ENCODE peak calls at places on chromosomes 2 and 18, in four cellular contexts. One of them, this sample, is unnamed.

GRCh38 chr2:132871829-132872228 is 201.8 kb upstream of the LYPD1 start:
- DNase-seq in GM12878: no peak
- DNase-seq in K562: no peak
- DNase-seq in HepG2: no peak
- DNase-seq in this sample: no peak

GRCh38 chr18:40004246-40004645 is 1950.8 kb upstream of the PIK3C3 start:
- DNase-seq in GM12878: no peak
- DNase-seq in K562: no peak
- DNase-seq in HepG2: no peak
- DNase-seq in this sample: no peak

GRCh38 chr18:41917199-41917598 is 37.8 kb upstream of the PIK3C3 start:
- DNase-seq in HepG2: no peak
- DNase-seq in GM12878: no peak
- DNase-seq in K562: no peak
- DNase-seq in this sample: no peak

GRCh38 chr2:101972621-101973434 is 18.9 kb upstream of the IL1R2 start:
- DNase-seq in GM12878: no peak
- DNase-seq in K562: no peak
- DNase-seq in HepG2: no peak
- DNase-seq in this sample: no peak

GRCh38 chr2:96939415-96939814 is 47.0 kb downstream of the FAM178B start:
- DNase-seq in K562: no peak
- DNase-seq in GM12878: no peak
- DNase-seq in HepG2: no peak
- DNase-seq in this sample: no peak

GRCh38 chr2:40457846-40458245 is 6.0 kb upstream of the SLC8A1 start:
- DNase-seq in GM12878: no peak
- DNase-seq in K562: no peak
- DNase-seq in HepG2: no peak
- DNase-seq in this sample: no peak

GRCh38 chr2:207892676-207893402 is 123.1 kb upstream of the FZD5 start:
- DNase-seq in K562: no peak
- DNase-seq in GM12878: no peak
- DNase-seq in HepG2: no peak
- DNase-seq in this sample: no peak

GRCh38 chr18:45730832-45731545 is 7.0 kb downstream of the SLC14A1 start:
- DNase-seq in GM12878: no peak
- DNase-seq in K562: no peak
- DNase-seq in HepG2: no peak
- DNase-seq in this sample: no peak

GRCh38 chr2:150710916-150711315 is 223.4 kb upstream of the RND3 start:
- DNase-seq in K562: no peak
- DNase-seq in GM12878: no peak
- DNase-seq in HepG2: no peak
- DNase-seq in this sample: no peak

GRCh38 chr2:233353769-233354499 is at the start of gene DGKD:
- DNase-seq in GM12878: no peak
- DNase-seq in K562: peak
- DNase-seq in HepG2: peak
- DNase-seq in this sample: peak

GRCh38 chr2:136113767-136114070 is 4.2 kb downstream of the CXCR4 start:
- DNase-seq in GM12878: no peak
- DNase-seq in HepG2: no peak
- DNase-seq in K562: no peak
- DNase-seq in this sample: no peak

GRCh38 chr2:65662654-65663432 is 230.4 kb upstream of the SPRED2 start:
- DNase-seq in HepG2: no peak
- DNase-seq in GM12878: no peak
- DNase-seq in K562: no peak
- DNase-seq in this sample: no peak

GRCh38 chr2:7025098-7025497 is 107.9 kb downstream of the RNF144A start:
- DNase-seq in HepG2: no peak
- DNase-seq in K562: no peak
- DNase-seq in GM12878: no peak
- DNase-seq in this sample: no peak

GRCh38 chr18:75211002-75211621 is 515 bp downstream of the TSHZ1 start:
- DNase-seq in K562: peak
- DNase-seq in HepG2: peak
- DNase-seq in GM12878: no peak
- DNase-seq in this sample: no peak

GRCh38 chr2:33134764-33135560 is 188.2 kb downstream of the LTBP1 start:
- DNase-seq in HepG2: no peak
- DNase-seq in K562: peak
- DNase-seq in GM12878: no peak
- DNase-seq in this sample: no peak

GRCh38 chr2:73243884-73244570 is 9.9 kb downstream of the CCT7 start:
- DNase-seq in GM12878: no peak
- DNase-seq in K562: no peak
- DNase-seq in HepG2: no peak
- DNase-seq in this sample: no peak

GRCh38 chr2:175630319-175631246 is 371.5 kb downstream of the LNPK start:
- DNase-seq in K562: no peak
- DNase-seq in GM12878: no peak
- DNase-seq in HepG2: peak
- DNase-seq in this sample: no peak

GRCh38 chr2:144780983-144781382 is 261.1 kb upstream of the ZEB2 start:
- DNase-seq in HepG2: no peak
- DNase-seq in GM12878: no peak
- DNase-seq in K562: peak
- DNase-seq in this sample: no peak

GRCh38 chr2:100957971-100958653 is 44.0 kb upstream of the RPL31 start:
- DNase-seq in GM12878: no peak
- DNase-seq in K562: no peak
- DNase-seq in HepG2: no peak
- DNase-seq in this sample: no peak

GRCh38 chr2:1799174-1799573 is 54.9 kb upstream of the PXDN start:
- DNase-seq in K562: no peak
- DNase-seq in GM12878: no peak
- DNase-seq in HepG2: no peak
- DNase-seq in this sample: no peak

GRCh38 chr2:28276076-28276618 is 116.5 kb upstream of the FOSL2 start:
- DNase-seq in GM12878: peak
- DNase-seq in K562: peak
- DNase-seq in HepG2: no peak
- DNase-seq in this sample: no peak

GRCh38 chr2:167537743-167538142 is 649.5 kb downstream of the XIRP2 start:
- DNase-seq in GM12878: no peak
- DNase-seq in K562: no peak
- DNase-seq in HepG2: no peak
- DNase-seq in this sample: no peak

GRCh38 chr18:79418236-79418635 is 22.5 kb downstream of the NFATC1 start:
- DNase-seq in GM12878: no peak
- DNase-seq in K562: no peak
- DNase-seq in HepG2: no peak
- DNase-seq in this sample: no peak

GRCh38 chr2:72908741-72909140 is 8.6 kb upstream of the EMX1 start:
- DNase-seq in HepG2: no peak
- DNase-seq in K562: no peak
- DNase-seq in GM12878: no peak
- DNase-seq in this sample: no peak

GRCh38 chr2:231223001-231223375 is 24.6 kb downstream of the ARMC9 start:
- DNase-seq in HepG2: no peak
- DNase-seq in K562: no peak
- DNase-seq in GM12878: no peak
- DNase-seq in this sample: no peak

GRCh38 chr2:149033716-149034115 is 4.8 kb upstream of the LYPD6B start:
- DNase-seq in HepG2: no peak
- DNase-seq in GM12878: no peak
- DNase-seq in K562: no peak
- DNase-seq in this sample: no peak

GRCh38 chr2:127525692-127526141 is 572 bp downstream of the IWS1 start:
- DNase-seq in K562: no peak
- DNase-seq in HepG2: peak
- DNase-seq in GM12878: no peak
- DNase-seq in this sample: no peak

GRCh38 chr2:219519526-219519916 is 5.2 kb downstream of the ASIC4 start:
- DNase-seq in GM12878: no peak
- DNase-seq in K562: no peak
- DNase-seq in HepG2: no peak
- DNase-seq in this sample: no peak

GRCh38 chr2:219520079-219520478 is 5.8 kb downstream of the ASIC4 start:
- DNase-seq in HepG2: no peak
- DNase-seq in GM12878: no peak
- DNase-seq in K562: no peak
- DNase-seq in this sample: no peak

GRCh38 chr2:219523031-219523671 is 8.9 kb downstream of the ASIC4 start:
- DNase-seq in GM12878: no peak
- DNase-seq in HepG2: no peak
- DNase-seq in K562: no peak
- DNase-seq in this sample: no peak

GRCh38 chr2:219522111-219523030 is 8.1 kb downstream of the ASIC4 start:
- DNase-seq in HepG2: no peak
- DNase-seq in GM12878: no peak
- DNase-seq in K562: peak
- DNase-seq in this sample: no peak

GRCh38 chr2:219521066-219521880 is 7.0 kb downstream of the ASIC4 start:
- DNase-seq in K562: peak
- DNase-seq in HepG2: peak
- DNase-seq in GM12878: no peak
- DNase-seq in this sample: no peak
- TF ChIP-seq EZH2 in K562: no peak
- TF ChIP-seq EZH2 in HepG2: peak
- TF ChIP-seq EZH2 in GM12878: no peak
- TF ChIP-seq EZH2 in this sample: no peak

GRCh38 chr2:34161546-34161945 is 562.4 kb upstream of the FAM98A start:
- DNase-seq in HepG2: no peak
- DNase-seq in K562: no peak
- DNase-seq in GM12878: no peak
- DNase-seq in this sample: no peak
- TF ChIP-seq TAF1 in HepG2: no peak
- TF ChIP-seq TAF1 in K562: no peak
- TF ChIP-seq TAF1 in GM12878: no peak
- TF ChIP-seq TAF1 in this sample: no peak

DNA sequence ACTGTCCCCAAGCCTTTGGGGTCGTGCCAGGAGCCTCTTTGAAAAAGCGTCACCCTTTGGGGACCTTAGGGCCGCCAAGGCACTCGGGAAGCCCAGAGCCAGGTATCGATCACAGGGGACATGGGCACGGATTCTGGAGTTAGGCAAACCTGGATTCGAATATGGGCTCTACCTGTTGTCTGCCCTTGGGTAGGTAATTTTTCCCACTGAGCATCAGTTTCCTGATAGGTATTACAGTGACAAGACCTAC is 9.3 kb downstream of the TMEM198 start:
- DNase-seq in HepG2: no peak
- DNase-seq in GM12878: no peak
- DNase-seq in K562: no peak
- DNase-seq in this sample: no peak
- TF ChIP-seq EZH2 in HepG2: no peak
- TF ChIP-seq EZH2 in GM12878: no peak
- TF ChIP-seq EZH2 in K562: no peak
- TF ChIP-seq EZH2 in this sample: peak

DNA sequence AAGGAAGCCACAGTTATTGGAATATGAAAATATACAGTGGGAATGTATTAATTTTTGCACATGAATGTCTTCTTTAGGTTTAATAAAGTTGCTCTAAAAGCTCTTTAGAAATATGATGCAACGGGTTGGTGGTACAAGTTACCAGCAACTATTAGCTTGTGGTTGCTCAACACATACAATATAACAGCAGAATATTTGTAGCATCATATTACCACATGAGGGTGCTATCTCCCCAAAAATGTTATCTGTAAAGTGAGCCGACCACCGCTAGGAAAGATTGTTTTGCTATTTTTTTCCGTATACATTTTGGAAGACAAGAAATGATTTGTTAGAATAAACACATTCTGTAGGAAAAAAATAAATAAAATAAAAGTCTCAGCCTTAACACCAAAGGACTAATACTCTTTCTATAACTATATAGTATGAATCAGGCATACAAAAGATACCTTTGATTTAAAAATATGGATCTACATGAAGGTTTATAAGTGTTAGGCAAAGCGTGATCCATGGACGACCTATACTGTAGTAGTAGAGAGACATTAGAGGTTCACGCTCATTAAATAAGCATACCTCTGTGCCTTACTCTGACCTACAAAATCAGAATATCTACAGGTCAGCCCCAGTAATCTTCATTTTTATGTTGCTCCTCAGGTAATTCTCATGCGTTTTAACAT is 1110.7 kb upstream of the ACVR2A start:
- DNase-seq in K562: peak
- DNase-seq in HepG2: peak
- DNase-seq in GM12878: peak
- DNase-seq in this sample: no peak
- TF ChIP-seq TAF1 in K562: no peak
- TF ChIP-seq TAF1 in HepG2: no peak
- TF ChIP-seq TAF1 in GM12878: no peak
- TF ChIP-seq TAF1 in this sample: no peak

GRCh38 chr2:20214566-20215182 is 10.3 kb downstream of the SDC1 start:
- DNase-seq in GM12878: no peak
- DNase-seq in HepG2: no peak
- DNase-seq in K562: no peak
- DNase-seq in this sample: no peak
- TF ChIP-seq EZH2 in GM12878: no peak
- TF ChIP-seq EZH2 in HepG2: no peak
- TF ChIP-seq EZH2 in K562: no peak
- TF ChIP-seq EZH2 in this sample: no peak

GRCh38 chr2:64133828-64134227 is 10.4 kb downstream of the PELI1 start:
- DNase-seq in GM12878: no peak
- DNase-seq in K562: no peak
- DNase-seq in HepG2: no peak
- DNase-seq in this sample: no peak
- TF ChIP-seq TAF1 in GM12878: no peak
- TF ChIP-seq TAF1 in K562: no peak
- TF ChIP-seq TAF1 in HepG2: no peak
- TF ChIP-seq TAF1 in this sample: no peak

DNA sequence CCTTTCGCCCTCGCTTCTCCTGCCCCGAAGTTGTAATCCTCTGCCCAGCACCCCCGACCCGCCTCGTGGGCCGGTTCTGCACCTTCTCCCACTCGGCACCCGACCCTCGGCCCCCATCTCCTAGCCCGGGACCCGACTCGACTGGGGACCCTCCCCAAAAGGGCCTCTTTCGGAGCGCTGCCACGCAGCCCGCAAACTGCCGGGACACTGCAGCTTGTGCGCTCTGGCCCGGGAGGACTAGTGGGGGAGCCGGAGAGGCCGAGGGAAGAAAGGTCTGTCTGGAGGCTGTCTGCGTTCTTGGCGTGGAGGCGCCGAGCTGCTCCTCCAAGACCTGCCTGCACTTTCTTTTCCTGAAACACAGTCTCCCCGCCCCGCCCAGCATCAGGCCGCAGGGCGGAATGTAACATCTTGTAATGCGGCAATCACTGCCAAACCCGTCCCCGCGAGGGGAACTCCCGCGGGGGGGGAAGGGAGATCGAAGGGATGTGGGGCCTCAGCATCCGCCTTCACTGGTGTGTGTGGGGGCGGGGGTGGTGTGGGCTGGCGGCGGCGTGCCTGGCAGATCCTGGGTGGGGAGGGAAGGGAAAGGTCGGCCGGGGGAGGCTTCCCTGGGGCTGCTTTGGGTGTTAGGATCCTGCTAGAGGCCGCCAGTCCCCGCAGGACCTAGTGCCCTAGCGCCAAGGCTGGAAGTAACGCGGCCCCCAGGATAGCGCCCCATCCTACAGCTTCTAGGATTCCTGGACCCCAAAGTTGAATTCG is 7.4 kb downstream of the DLX2 start:
- DNase-seq in GM12878: no peak
- DNase-seq in K562: no peak
- DNase-seq in HepG2: no peak
- DNase-seq in this sample: no peak
- TF ChIP-seq EZH2 in GM12878: no peak
- TF ChIP-seq EZH2 in K562: no peak
- TF ChIP-seq EZH2 in HepG2: peak
- TF ChIP-seq EZH2 in this sample: peak